ENCODE peak calls at places on chromosomes 7 and 10, in ten cellular contexts. One of them, this sample, is unnamed.

GRCh38 chr7:152341914-152342236 is 93.9 kb downstream of the KMT2C start:
- DNase-seq in fibroblast of mammary gland: no peak
- DNase-seq in H9: no peak
- DNase-seq in GM06990: no peak
- DNase-seq in CD4-positive, alpha-beta T cell: no peak
- DNase-seq in suprapubic skin: no peak
- DNase-seq in brain microvascular endothelial cell: no peak
- DNase-seq in endodermal cell: no peak
- DNase-seq in foreskin fibroblast: no peak
- DNase-seq in Calu3: no peak
- DNase-seq in this sample: no peak

GRCh38 chr7:43456200-43456599 is 126.7 kb upstream of the STK17A start:
- DNase-seq in fibroblast of mammary gland: no peak
- DNase-seq in H9: no peak
- DNase-seq in GM06990: no peak
- DNase-seq in CD4-positive, alpha-beta T cell: no peak
- DNase-seq in suprapubic skin: no peak
- DNase-seq in brain microvascular endothelial cell: no peak
- DNase-seq in endodermal cell: no peak
- DNase-seq in foreskin fibroblast: no peak
- DNase-seq in Calu3: no peak
- DNase-seq in this sample: no peak

GRCh38 chr7:19772323-19772722 is 1.1 kb downstream of the TMEM196 start:
- DNase-seq in fibroblast of mammary gland: no peak
- DNase-seq in H9: peak; percentile 42
- DNase-seq in GM06990: no peak
- DNase-seq in CD4-positive, alpha-beta T cell: no peak
- DNase-seq in suprapubic skin: no peak
- DNase-seq in brain microvascular endothelial cell: no peak
- DNase-seq in endodermal cell: peak; percentile 70
- DNase-seq in foreskin fibroblast: no peak
- DNase-seq in Calu3: no peak
- DNase-seq in this sample: no peak

GRCh38 chr10:62681211-62681940 is 123.1 kb upstream of the ADO start:
- DNase-seq in fibroblast of mammary gland: peak; percentile 18
- DNase-seq in H9: peak; percentile 75
- DNase-seq in GM06990: peak; percentile 82
- DNase-seq in CD4-positive, alpha-beta T cell: peak; percentile 39
- DNase-seq in suprapubic skin: no peak
- DNase-seq in brain microvascular endothelial cell: peak; percentile 6
- DNase-seq in endodermal cell: peak; percentile 78
- DNase-seq in foreskin fibroblast: no peak
- DNase-seq in Calu3: no peak
- DNase-seq in this sample: no peak

GRCh38 chr10:56605043-56605442 is 244.0 kb upstream of the ZWINT start:
- DNase-seq in fibroblast of mammary gland: no peak
- DNase-seq in H9: peak; percentile 58
- DNase-seq in GM06990: no peak
- DNase-seq in CD4-positive, alpha-beta T cell: no peak
- DNase-seq in suprapubic skin: no peak
- DNase-seq in brain microvascular endothelial cell: no peak
- DNase-seq in endodermal cell: peak; percentile 58
- DNase-seq in foreskin fibroblast: no peak
- DNase-seq in Calu3: peak; percentile 25
- DNase-seq in this sample: no peak

GRCh38 chr10:11272915-11273389 is 255.3 kb downstream of the CELF2 start:
- DNase-seq in fibroblast of mammary gland: no peak
- DNase-seq in H9: no peak
- DNase-seq in GM06990: peak; percentile 62
- DNase-seq in CD4-positive, alpha-beta T cell: no peak
- DNase-seq in suprapubic skin: no peak
- DNase-seq in brain microvascular endothelial cell: no peak
- DNase-seq in endodermal cell: no peak
- DNase-seq in foreskin fibroblast: no peak
- DNase-seq in Calu3: no peak
- DNase-seq in this sample: no peak

GRCh38 chr10:119650062-119650461 is 1.1 kb upstream of the BAG3 start:
- DNase-seq in fibroblast of mammary gland: no peak
- DNase-seq in H9: no peak
- DNase-seq in GM06990: no peak
- DNase-seq in CD4-positive, alpha-beta T cell: no peak
- DNase-seq in suprapubic skin: no peak
- DNase-seq in brain microvascular endothelial cell: no peak
- DNase-seq in endodermal cell: no peak
- DNase-seq in foreskin fibroblast: no peak
- DNase-seq in Calu3: no peak
- DNase-seq in this sample: no peak

GRCh38 chr10:31939797-31940708 is 11.4 kb upstream of the ARHGAP12 start:
- DNase-seq in fibroblast of mammary gland: peak; percentile 39
- DNase-seq in H9: no peak
- DNase-seq in GM06990: no peak
- DNase-seq in CD4-positive, alpha-beta T cell: no peak
- DNase-seq in suprapubic skin: no peak
- DNase-seq in brain microvascular endothelial cell: no peak
- DNase-seq in endodermal cell: no peak
- DNase-seq in foreskin fibroblast: no peak
- DNase-seq in Calu3: no peak
- DNase-seq in this sample: no peak

DNA sequence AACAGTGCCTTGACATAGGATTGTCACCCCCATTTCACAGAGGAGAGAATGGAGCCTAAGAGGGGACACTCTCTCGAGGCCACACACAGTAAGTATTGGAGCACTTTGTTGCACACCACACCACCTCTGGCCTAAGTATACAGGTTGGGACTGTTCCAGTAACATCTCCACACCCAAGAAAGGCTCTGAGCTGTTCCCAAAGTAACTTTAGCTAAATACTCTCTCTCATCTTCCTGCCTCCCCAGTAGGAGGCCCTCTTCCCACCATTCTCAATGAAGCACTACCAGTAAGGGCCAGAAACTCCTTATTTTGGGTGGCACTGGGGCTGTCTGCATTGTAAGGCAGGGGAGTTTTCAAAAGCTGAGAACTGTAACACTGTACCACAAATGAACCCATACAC is 189.5 kb downstream of the ZNF438 start:
- DNase-seq in fibroblast of mammary gland: no peak
- DNase-seq in H9: no peak
- DNase-seq in GM06990: no peak
- DNase-seq in CD4-positive, alpha-beta T cell: no peak
- DNase-seq in suprapubic skin: no peak
- DNase-seq in brain microvascular endothelial cell: no peak
- DNase-seq in endodermal cell: no peak
- DNase-seq in foreskin fibroblast: no peak
- DNase-seq in Calu3: no peak
- DNase-seq in this sample: no peak
- TF ChIP-seq CTCF in fibroblast of mammary gland: peak; percentile 15
- TF ChIP-seq CTCF in H9: no peak
- TF ChIP-seq CTCF in GM06990: no peak
- TF ChIP-seq CTCF in CD4-positive, alpha-beta T cell: no peak
- TF ChIP-seq CTCF in suprapubic skin: no peak
- TF ChIP-seq CTCF in brain microvascular endothelial cell: peak; percentile 9
- TF ChIP-seq CTCF in endodermal cell: peak; percentile 38
- TF ChIP-seq CTCF in foreskin fibroblast: no peak
- TF ChIP-seq CTCF in Calu3: no peak
- TF ChIP-seq CTCF in this sample: no peak

DNA sequence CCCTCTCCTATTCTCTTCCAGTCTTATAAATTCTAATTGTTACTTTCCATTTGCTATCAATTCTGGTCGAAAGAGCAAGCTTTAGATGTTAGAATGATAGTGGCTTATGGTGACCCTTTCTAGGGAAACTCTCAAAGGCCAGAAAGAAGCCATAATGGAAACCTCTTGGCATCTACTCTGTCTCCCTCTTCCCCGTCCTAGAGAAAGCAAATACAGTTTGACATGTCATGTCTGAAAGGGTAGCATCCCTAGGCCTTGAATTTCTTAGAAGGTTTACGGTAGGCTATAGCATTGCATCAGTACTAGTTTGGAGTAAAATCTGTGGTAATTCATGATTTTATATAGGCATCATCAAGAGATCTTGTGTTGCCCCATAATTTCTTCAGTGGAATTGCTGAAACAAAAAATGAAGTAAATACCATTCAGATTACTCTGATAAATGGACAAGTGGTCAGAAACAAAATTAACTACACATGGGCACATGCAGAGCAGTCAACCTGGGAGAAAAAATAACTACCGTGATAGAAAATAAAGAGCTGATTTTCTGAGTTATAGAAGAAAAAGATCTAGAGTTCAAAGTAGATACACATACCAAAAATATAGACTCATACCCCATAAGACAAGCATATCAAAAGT is 4.4 kb downstream of the PRKAR2B start:
- DNase-seq in fibroblast of mammary gland: no peak
- DNase-seq in H9: no peak
- DNase-seq in GM06990: no peak
- DNase-seq in CD4-positive, alpha-beta T cell: no peak
- DNase-seq in suprapubic skin: no peak
- DNase-seq in brain microvascular endothelial cell: no peak
- DNase-seq in endodermal cell: no peak
- DNase-seq in foreskin fibroblast: no peak
- DNase-seq in Calu3: no peak
- DNase-seq in this sample: no peak
- TF ChIP-seq CTCF in fibroblast of mammary gland: no peak
- TF ChIP-seq CTCF in H9: no peak
- TF ChIP-seq CTCF in GM06990: no peak
- TF ChIP-seq CTCF in CD4-positive, alpha-beta T cell: no peak
- TF ChIP-seq CTCF in suprapubic skin: no peak
- TF ChIP-seq CTCF in brain microvascular endothelial cell: no peak
- TF ChIP-seq CTCF in endodermal cell: no peak
- TF ChIP-seq CTCF in foreskin fibroblast: no peak
- TF ChIP-seq CTCF in Calu3: no peak
- TF ChIP-seq CTCF in this sample: no peak

DNA sequence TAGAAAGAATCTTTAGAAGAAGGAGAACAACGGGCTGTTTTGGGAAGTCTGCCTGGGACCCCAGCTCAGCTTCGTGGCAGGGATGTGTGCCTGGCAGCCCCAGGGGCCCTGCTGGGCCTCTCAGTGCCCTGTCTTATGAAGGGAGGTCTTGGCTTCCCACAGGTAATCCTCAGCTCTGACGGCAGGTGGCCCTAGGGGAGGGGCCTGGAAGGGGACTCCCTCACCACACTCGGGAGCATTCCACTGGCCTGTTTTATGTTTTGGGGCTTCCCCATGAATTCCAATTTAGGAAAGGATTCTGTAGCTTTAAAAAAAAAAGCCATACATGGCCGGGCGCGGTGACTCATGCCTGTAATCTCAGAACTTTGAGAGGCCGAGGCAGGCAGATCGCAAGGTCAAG is 3.0 kb upstream of the DMBT1 start:
- DNase-seq in fibroblast of mammary gland: no peak
- DNase-seq in H9: peak; percentile 57
- DNase-seq in GM06990: no peak
- DNase-seq in CD4-positive, alpha-beta T cell: no peak
- DNase-seq in suprapubic skin: no peak
- DNase-seq in brain microvascular endothelial cell: no peak
- DNase-seq in endodermal cell: peak; percentile 79
- DNase-seq in foreskin fibroblast: no peak
- DNase-seq in Calu3: peak; percentile 23
- DNase-seq in this sample: peak; percentile 36
- TF ChIP-seq CTCF in fibroblast of mammary gland: no peak
- TF ChIP-seq CTCF in H9: peak; percentile 17
- TF ChIP-seq CTCF in GM06990: no peak
- TF ChIP-seq CTCF in CD4-positive, alpha-beta T cell: no peak
- TF ChIP-seq CTCF in suprapubic skin: no peak
- TF ChIP-seq CTCF in brain microvascular endothelial cell: no peak
- TF ChIP-seq CTCF in endodermal cell: peak; percentile 38
- TF ChIP-seq CTCF in foreskin fibroblast: no peak
- TF ChIP-seq CTCF in Calu3: no peak
- TF ChIP-seq CTCF in this sample: no peak

GRCh38 chr10:126598009-126598408 is 72.5 kb downstream of the C10orf90 start:
- DNase-seq in fibroblast of mammary gland: peak; percentile 59
- DNase-seq in H9: peak; percentile 74
- DNase-seq in GM06990: no peak
- DNase-seq in CD4-positive, alpha-beta T cell: no peak
- DNase-seq in suprapubic skin: no peak
- DNase-seq in brain microvascular endothelial cell: peak; percentile 58
- DNase-seq in endodermal cell: peak; percentile 89
- DNase-seq in foreskin fibroblast: no peak
- DNase-seq in Calu3: peak; percentile 35
- DNase-seq in this sample: peak; percentile 72
- TF ChIP-seq CTCF in fibroblast of mammary gland: peak; percentile 75
- TF ChIP-seq CTCF in H9: peak; percentile 84
- TF ChIP-seq CTCF in GM06990: peak; percentile 37
- TF ChIP-seq CTCF in CD4-positive, alpha-beta T cell: no peak
- TF ChIP-seq CTCF in suprapubic skin: no peak
- TF ChIP-seq CTCF in brain microvascular endothelial cell: peak; percentile 92
- TF ChIP-seq CTCF in endodermal cell: peak; percentile 92
- TF ChIP-seq CTCF in foreskin fibroblast: peak; percentile 56
- TF ChIP-seq CTCF in Calu3: no peak
- TF ChIP-seq CTCF in this sample: peak; percentile 27

DNA sequence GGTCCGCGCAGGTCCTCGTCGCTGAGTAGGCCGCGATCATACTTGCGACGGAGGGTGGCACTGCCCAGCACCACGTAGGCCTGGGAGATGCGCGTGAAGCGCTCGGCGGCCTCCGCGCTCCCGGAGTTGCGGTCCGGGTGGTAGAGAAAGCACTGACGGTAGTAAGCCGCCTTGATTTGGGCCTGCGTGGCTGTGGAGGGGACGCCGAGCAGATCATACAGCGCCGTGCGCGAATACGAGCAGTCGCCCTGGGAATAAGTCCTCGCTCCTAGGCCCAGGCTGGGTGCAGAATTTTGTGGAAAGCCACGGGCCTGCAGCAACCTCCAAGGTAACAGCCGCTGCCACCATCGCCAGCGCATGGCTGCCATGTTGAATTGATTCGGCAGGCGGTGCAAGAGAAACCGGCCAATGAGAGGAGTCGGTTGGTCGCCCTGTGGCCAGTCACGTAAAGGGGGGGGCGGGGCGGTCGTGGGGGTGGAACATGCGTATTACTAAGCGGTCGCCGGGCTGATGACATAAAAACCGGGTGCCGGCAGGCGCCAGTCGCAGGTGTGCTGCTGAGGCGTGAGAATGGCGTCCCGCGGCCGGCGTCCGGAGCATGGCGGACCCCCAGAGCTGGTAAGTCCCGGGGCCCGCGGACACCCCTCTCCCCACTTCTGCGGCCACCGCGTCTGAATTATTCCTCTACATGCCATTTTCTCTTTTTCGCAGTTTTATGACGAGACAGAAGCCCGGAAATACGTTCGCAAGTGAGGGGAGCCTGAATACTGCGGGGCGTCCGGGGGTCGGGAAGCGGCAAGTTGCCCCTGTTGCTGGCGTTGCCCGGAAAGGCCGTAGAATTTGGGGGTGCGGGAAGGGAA is at the start of the genes BUD23 and DNAJC30:
- DNase-seq in fibroblast of mammary gland: peak; percentile 93
- DNase-seq in H9: peak; percentile 98
- DNase-seq in GM06990: peak; percentile 93
- DNase-seq in CD4-positive, alpha-beta T cell: peak; percentile 98
- DNase-seq in suprapubic skin: peak; percentile 99
- DNase-seq in brain microvascular endothelial cell: peak; percentile 98
- DNase-seq in endodermal cell: peak; percentile 99
- DNase-seq in foreskin fibroblast: peak; percentile 95
- DNase-seq in Calu3: peak; percentile 88
- DNase-seq in this sample: peak; percentile 97
- TF ChIP-seq CTCF in fibroblast of mammary gland: no peak
- TF ChIP-seq CTCF in H9: no peak
- TF ChIP-seq CTCF in GM06990: no peak
- TF ChIP-seq CTCF in CD4-positive, alpha-beta T cell: no peak
- TF ChIP-seq CTCF in suprapubic skin: no peak
- TF ChIP-seq CTCF in brain microvascular endothelial cell: no peak
- TF ChIP-seq CTCF in endodermal cell: no peak
- TF ChIP-seq CTCF in foreskin fibroblast: no peak
- TF ChIP-seq CTCF in Calu3: no peak
- TF ChIP-seq CTCF in this sample: no peak